ENCODE peak calls at places on chromosomes 12 and 14, in four cellular contexts. Y is RWPE1, J is stomach, K is amygdala. G is an unnamed sample.

GRCh38 chr14:100546051-100546443 is 41.2 kb downstream of the BEGAIN start:
- DNase-seq in J (peak; percentile 36), Y (peak; percentile 68), K (no peak), G (no peak)

GRCh38 chr12:106425061-106425706 is 67.6 kb downstream of the POLR3B start:
- DNase-seq in Y (no peak), K (no peak), J (no peak), G (no peak)

GRCh38 chr12:7959278-7960063 is 23.5 kb upstream of the SLC2A3 start:
- DNase-seq in J (no peak), Y (peak; percentile 51), K (no peak), G (no peak)

GRCh38 chr14:105073720-105074600 is 8.7 kb upstream of the GPR132 start:
- DNase-seq in Y (no peak), J (no peak), K (no peak), G (no peak)

GRCh38 chr12:94545937-94546771 is 86.5 kb upstream of the CEP83 start:
- DNase-seq in Y (peak; percentile 51), K (no peak), J (peak; percentile 60), G (peak; percentile 18)

GRCh38 chr12:131060011-131060703 is 106.5 kb downstream of the ADGRD1 start:
- DNase-seq in Y (no peak), K (no peak), J (peak; percentile 15), G (no peak)

GRCh38 chr12:6460751-6461371 is 9.0 kb downstream of the TAPBPL start:
- DNase-seq in K (no peak), J (no peak), Y (no peak), G (no peak)

GRCh38 chr12:57875753-57876547 is 29.4 kb upstream of the CTDSP2 start:
- DNase-seq in Y (no peak), J (no peak), K (no peak), G (no peak)

GRCh38 chr12:94297876-94298520 is 149.6 kb downstream of the PLXNC1 start:
- DNase-seq in J (no peak), Y (no peak), K (no peak), G (no peak)

GRCh38 chr12:53493610-53494391 is 5.5 kb downstream of the MAP3K12 start:
- DNase-seq in Y (no peak), J (no peak), K (no peak), G (no peak)

GRCh38 chr12:47736877-47737676 is 11.8 kb upstream of the ENDOU start:
- DNase-seq in Y (no peak), K (peak; percentile 67), J (peak; percentile 88), G (peak; percentile 61)

GRCh38 chr12:94170690-94171594 is 22.6 kb downstream of the PLXNC1 start:
- DNase-seq in Y (no peak), K (no peak), J (no peak), G (no peak)

GRCh38 chr12:50242751-50243191 is 40.5 kb downstream of the LIMA1 start:
- DNase-seq in Y (no peak), K (no peak), J (no peak), G (no peak)

GRCh38 chr12:116534341-116535121 is 24.6 kb upstream of the MAP1LC3B2 start:
- DNase-seq in J (no peak), K (no peak), Y (no peak), G (no peak)

GRCh38 chr12:98514984-98515367 is 414 bp upstream of the TMPO start:
- DNase-seq in J (no peak), Y (peak; percentile 20), K (no peak), G (no peak)

GRCh38 chr12:49750027-49750977 is 8.9 kb downstream of the TMBIM6 start:
- DNase-seq in J (no peak), K (no peak), Y (peak; percentile 44), G (no peak)

GRCh38 chr12:40446385-40446784 is 221.6 kb downstream of the LRRK2 start:
- DNase-seq in Y (peak; percentile 36), K (no peak), J (no peak), G (no peak)

GRCh38 chr12:27552886-27553560 is 29.0 kb downstream of the PPFIBP1 start:
- DNase-seq in K (peak; percentile 63), J (no peak), Y (no peak), G (peak; percentile 56)

GRCh38 chr14:99043756-99044155 is 228.2 kb downstream of the BCL11B start:
- DNase-seq in Y (no peak), K (no peak), J (no peak), G (no peak)

GRCh38 chr12:76422154-76422877 is 74.1 kb upstream of the BBS10 start:
- DNase-seq in K (no peak), J (no peak), Y (no peak), G (no peak)

GRCh38 chr14:70234066-70234950 is 45.6 kb upstream of the SLC8A3 start:
- DNase-seq in Y (no peak), J (no peak), K (no peak), G (no peak)

GRCh38 chr12:132586929-132587328 is 23.5 kb downstream of the LRCOL1 start:
- DNase-seq in J (no peak), K (no peak), Y (no peak), G (no peak)

GRCh38 chr12:93425736-93426363 is 15.9 kb downstream of the UBE2N start:
- DNase-seq in Y (no peak), J (no peak), K (no peak), G (no peak)

GRCh38 chr12:113165521-113166450 is 16.3 kb downstream of the CFAP73 start:
- DNase-seq in K (no peak), J (no peak), Y (no peak), G (no peak)

GRCh38 chr12:68498736-68499135 is 112.0 kb upstream of the RAP1B start:
- DNase-seq in K (no peak), J (no peak), Y (no peak), G (no peak)

GRCh38 chr12:54662028-54662427 is 13.9 kb upstream of the DCD start:
- DNase-seq in J (no peak), Y (no peak), K (no peak), G (no peak)

GRCh38 chr14:100428727-100429126 is 105.6 kb downstream of the SLC25A47 start:
- DNase-seq in K (no peak), Y (no peak), J (no peak), G (no peak)

GRCh38 chr12:89087876-89088275 is 264.4 kb downstream of the DUSP6 start:
- DNase-seq in J (no peak), K (no peak), Y (no peak), G (no peak)

GRCh38 chr12:57793920-57794319 is 11.3 kb downstream of the TSFM start:
- DNase-seq in J (no peak), K (no peak), Y (peak; percentile 73), G (no peak)

GRCh38 chr12:108170164-108170563 is 41.1 kb downstream of the WSCD2 start:
- DNase-seq in J (no peak), Y (no peak), K (no peak), G (no peak)

GRCh38 chr14:63701614-63702291 is 26.1 kb downstream of the SGPP1 start:
- DNase-seq in K (no peak), J (no peak), Y (no peak), G (no peak)

GRCh38 chr12:122166422-122167327 is 7.3 kb downstream of the IL31 start:
- DNase-seq in J (no peak), K (no peak), Y (no peak), G (no peak)

GRCh38 chr14:96164861-96165490 is 39.7 kb upstream of the BDKRB2 start:
- DNase-seq in J (no peak), Y (no peak), K (no peak), G (no peak)

GRCh38 chr14:61671086-61671485 is 24.2 kb upstream of the HIF1A start:
- DNase-seq in K (no peak), Y (no peak), J (no peak), G (no peak)

GRCh38 chr12:120265483-120266179 is at the start of gene PXN:
- DNase-seq in K (peak; percentile 43), J (peak; percentile 93), Y (peak; percentile 90), G (peak; percentile 66)

GRCh38 chr14:101549154-101549553 is 12.1 kb upstream of the DIO3 start:
- DNase-seq in K (no peak), J (no peak), Y (no peak), G (no peak)

G was measured in anterior cingulate cortex.